ENCODE peak calls at places on chromosomes 5 and 9, in ten cellular contexts. P, S, L, T, X, W, O, V, Q and Y are unnamed samples. For H3K4me1, the result is how much of the 10 kb centered on the place peaks cover.

GRCh38 chr9:79581794-79582193 is 10.0 kb downstream of the TLE4 start:
- DNase-seq in P (no peak), S (peak), L (no peak), T (no peak), X (no peak), W (peak), O (peak), V (no peak), Q (no peak), Y (no peak)

GRCh38 chr9:127300886-127301447 is 36.4 kb downstream of the GARNL3 start:
- DNase-seq in P (no peak), S (no peak), L (no peak), T (no peak), X (no peak), W (no peak), O (no peak), V (no peak), Q (no peak), Y (no peak)

GRCh38 chr9:72982161-72982799 is 29.4 kb upstream of the ALDH1A1 start:
- DNase-seq in P (no peak), S (peak), L (no peak), T (no peak), X (no peak), W (no peak), O (peak), V (no peak), Q (no peak), Y (no peak)

GRCh38 chr5:39876146-39876545 is 451.4 kb upstream of the DAB2 start:
- DNase-seq in P (no peak), S (no peak), L (no peak), T (no peak), X (no peak), W (no peak), O (peak), V (no peak), Q (no peak), Y (no peak)

GRCh38 chr9:13800776-13801175 is 513.2 kb downstream of the NFIB start:
- DNase-seq in P (no peak), S (no peak), L (no peak), T (no peak), X (no peak), W (no peak), O (no peak), V (no peak), Q (no peak), Y (no peak)

GRCh38 chr5:79847561-79847960 is 143.5 kb downstream of the MTX3 start:
- DNase-seq in P (no peak), S (no peak), L (no peak), T (no peak), X (no peak), W (no peak), O (no peak), V (no peak), Q (no peak), Y (no peak)

GRCh38 chr5:72133212-72133990 is 26.1 kb downstream of the MAP1B start:
- DNase-seq in P (no peak), S (no peak), L (no peak), T (no peak), X (no peak), W (no peak), O (peak), V (no peak), Q (no peak), Y (no peak)

GRCh38 chr9:104872959-104873850 is 54.8 kb downstream of the ABCA1 start:
- DNase-seq in P (no peak), S (peak), L (peak), T (no peak), X (peak), W (peak), O (peak), V (peak), Q (no peak), Y (peak)

GRCh38 chr5:7991125-7991821 is 122.3 kb downstream of the MTRR start:
- DNase-seq in P (no peak), S (no peak), L (no peak), T (no peak), X (no peak), W (no peak), O (no peak), V (no peak), Q (no peak), Y (no peak)

GRCh38 chr9:127128341-127129072 is 6.1 kb upstream of the ANGPTL2 start:
- DNase-seq in P (peak), S (peak), L (peak), T (no peak), X (peak), W (no peak), O (peak), V (peak), Q (no peak), Y (peak)

GRCh38 chr5:14008819-14009311 is 64.4 kb upstream of the DNAH5 start:
- DNase-seq in P (no peak), S (peak), L (no peak), T (peak), X (no peak), W (peak), O (no peak), V (no peak), Q (no peak), Y (no peak)

GRCh38 chr9:14106699-14107098 is 207.2 kb downstream of the NFIB start:
- DNase-seq in P (no peak), S (no peak), L (no peak), T (no peak), X (no peak), W (no peak), O (no peak), V (no peak), Q (no peak), Y (no peak)

GRCh38 chr9:76608562-76609254 is 149.7 kb downstream of the GCNT1 start:
- DNase-seq in P (no peak), S (no peak), L (no peak), T (no peak), X (no peak), W (no peak), O (no peak), V (no peak), Q (no peak), Y (no peak)

GRCh38 chr9:119667163-119667562 is 297.9 kb upstream of the BRINP1 start:
- DNase-seq in P (no peak), S (no peak), L (no peak), T (no peak), X (no peak), W (no peak), O (no peak), V (no peak), Q (no peak), Y (no peak)

GRCh38 chr9:68522954-68523353 is 17.7 kb downstream of the TMEM252 start:
- DNase-seq in P (no peak), S (no peak), L (no peak), T (no peak), X (no peak), W (no peak), O (no peak), V (no peak), Q (no peak), Y (no peak)

GRCh38 chr5:66708368-66708767 is 112.2 kb downstream of the MAST4 start:
- DNase-seq in P (no peak), S (no peak), L (no peak), T (no peak), X (no peak), W (no peak), O (no peak), V (no peak), Q (no peak), Y (no peak)

GRCh38 chr9:37010180-37010579 is 23.9 kb downstream of the PAX5 start:
- DNase-seq in P (no peak), S (no peak), L (no peak), T (no peak), X (no peak), W (no peak), O (no peak), V (no peak), Q (no peak), Y (no peak)

GRCh38 chr9:129839324-129840023 is 4.2 kb downstream of the USP20 start:
- DNase-seq in P (no peak), S (no peak), L (no peak), T (no peak), X (no peak), W (no peak), O (peak), V (no peak), Q (no peak), Y (no peak)

GRCh38 chr5:72648511-72648910 is 141.3 kb upstream of the ZNF366 start:
- DNase-seq in P (no peak), S (no peak), L (peak), T (no peak), X (no peak), W (no peak), O (peak), V (no peak), Q (no peak), Y (no peak)

GRCh38 chr9:84557751-84558150 is 111.8 kb upstream of the NTRK2 start:
- DNase-seq in P (no peak), S (no peak), L (no peak), T (no peak), X (no peak), W (no peak), O (no peak), V (no peak), Q (no peak), Y (no peak)

GRCh38 chr9:131645078-131645776 is 94.6 kb downstream of the RAPGEF1 start:
- DNase-seq in P (no peak), S (no peak), L (no peak), T (no peak), X (no peak), W (no peak), O (peak), V (no peak), Q (no peak), Y (no peak)

DNA sequence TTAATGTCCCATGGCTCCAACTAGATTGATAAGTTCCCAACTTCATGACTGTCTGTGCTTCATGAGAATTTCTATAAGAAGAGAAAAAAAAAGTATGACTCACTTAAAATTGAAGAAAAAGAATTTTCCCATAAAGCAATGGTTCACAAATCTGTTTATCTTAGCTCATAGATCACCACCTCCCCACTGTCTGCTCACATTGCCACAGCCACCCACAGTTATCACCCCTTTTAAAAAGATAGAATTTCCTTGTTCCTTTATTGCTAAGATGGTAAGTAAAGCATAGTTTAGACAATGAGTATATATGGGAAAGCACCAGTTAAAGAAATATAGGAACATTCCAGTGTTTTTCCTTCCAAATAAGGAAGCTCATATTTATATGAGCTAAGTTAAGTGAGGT is 67.1 kb downstream of the ALDH7A1 start:
- DNase-seq in P (no peak), S (peak), L (no peak), T (no peak), X (no peak), W (no peak), O (peak), V (no peak), Q (no peak), Y (no peak)
- H3K4me3 ChIP-seq in P (no peak), S (no peak), L (no peak), T (no peak), X (no peak), W (no peak), O (no peak), V (no peak), Q (no peak), Y (no peak)

GRCh38 chr9:114179516-114179915 is 24.2 kb downstream of the COL27A1 start:
- DNase-seq in P (no peak), S (no peak), L (no peak), T (no peak), X (no peak), W (no peak), O (no peak), V (no peak), Q (no peak), Y (no peak)
- H3K27ac ChIP-seq in P (no peak), S (no peak), L (peak), T (peak), X (peak), W (no peak), O (no peak), V (peak), Q (no peak), Y (peak)

DNA sequence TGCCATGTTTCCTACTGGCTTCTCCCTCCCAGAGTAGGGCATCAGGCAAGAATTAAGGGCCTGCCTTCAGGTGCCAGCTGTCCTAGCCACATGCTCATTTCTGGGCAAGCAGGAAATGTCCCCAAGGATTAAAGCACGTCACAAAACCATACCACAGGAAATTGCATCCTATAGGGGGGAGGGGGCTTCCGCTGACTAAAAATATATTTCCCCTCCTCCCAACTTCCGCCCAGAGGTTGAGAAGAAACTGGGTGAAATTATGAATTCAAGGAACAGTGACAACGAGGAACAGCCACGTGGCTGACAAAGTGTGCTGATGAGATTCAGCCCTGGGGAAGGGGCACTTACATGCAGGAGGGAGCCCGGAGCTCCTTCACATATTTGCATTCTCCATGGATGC is 4.1 kb downstream of the HBEGF start:
- DNase-seq in P (no peak), S (no peak), L (no peak), T (no peak), X (peak), W (no peak), O (no peak), V (no peak), Q (no peak), Y (no peak)
- H3K4me1 ChIP-seq in P (under half), S (under half), L (half or more), T (half or more), X (under half), W (under half), O (under half), V (under half), Q (under half), Y (half or more)

DNA sequence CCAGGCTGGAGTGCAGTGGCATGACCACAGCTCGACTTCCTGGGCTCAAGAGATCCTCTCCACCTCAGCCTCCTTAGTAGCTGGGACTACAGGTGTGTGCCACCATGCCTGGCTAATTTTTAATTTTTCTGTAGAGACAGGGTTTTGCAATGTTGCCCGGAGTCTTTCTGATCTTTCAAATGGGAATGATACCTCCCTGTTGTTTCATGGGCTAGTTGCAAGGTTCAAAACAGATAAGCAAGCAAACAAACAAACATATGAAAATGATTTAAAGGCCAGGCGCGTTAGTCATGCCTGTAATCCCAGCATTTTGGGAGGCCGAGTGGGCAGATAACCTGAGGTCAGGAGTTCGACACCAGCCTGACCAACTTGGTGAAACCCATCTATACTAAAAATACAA is 45.3 kb upstream of the PLPP1 start:
- DNase-seq in P (no peak), S (no peak), L (no peak), T (no peak), X (no peak), W (peak), O (no peak), V (no peak), Q (no peak), Y (no peak)
- H3K4me3 ChIP-seq in P (no peak), S (no peak), L (no peak), T (no peak), X (no peak), W (no peak), O (no peak), V (no peak), Q (no peak), Y (no peak)

GRCh38 chr9:88642333-88642732 is 107.4 kb downstream of the NXNL2 start:
- DNase-seq in P (no peak), S (no peak), L (no peak), T (no peak), X (no peak), W (no peak), O (no peak), V (no peak), Q (no peak), Y (no peak)
- H3K27ac ChIP-seq in P (no peak), S (no peak), L (no peak), T (no peak), X (no peak), W (no peak), O (no peak), V (no peak), Q (no peak), Y (no peak)

GRCh38 chr5:142446960-142447279 is 122.1 kb upstream of the SPRY4 start:
- DNase-seq in P (no peak), S (no peak), L (no peak), T (no peak), X (no peak), W (no peak), O (no peak), V (no peak), Q (no peak), Y (no peak)

GRCh38 chr5:142446131-142446959 is 121.5 kb upstream of the SPRY4 start:
- DNase-seq in P (no peak), S (peak), L (no peak), T (no peak), X (no peak), W (peak), O (peak), V (no peak), Q (no peak), Y (no peak)

GRCh38 chr5:142450419-142450818 is 125.6 kb upstream of the SPRY4 start:
- DNase-seq in P (no peak), S (no peak), L (no peak), T (no peak), X (no peak), W (no peak), O (no peak), V (no peak), Q (no peak), Y (no peak)

GRCh38 chr5:142445266-142445665 is 120.4 kb upstream of the SPRY4 start:
- DNase-seq in P (no peak), S (no peak), L (no peak), T (no peak), X (no peak), W (no peak), O (peak), V (no peak), Q (no peak), Y (no peak)

DNA sequence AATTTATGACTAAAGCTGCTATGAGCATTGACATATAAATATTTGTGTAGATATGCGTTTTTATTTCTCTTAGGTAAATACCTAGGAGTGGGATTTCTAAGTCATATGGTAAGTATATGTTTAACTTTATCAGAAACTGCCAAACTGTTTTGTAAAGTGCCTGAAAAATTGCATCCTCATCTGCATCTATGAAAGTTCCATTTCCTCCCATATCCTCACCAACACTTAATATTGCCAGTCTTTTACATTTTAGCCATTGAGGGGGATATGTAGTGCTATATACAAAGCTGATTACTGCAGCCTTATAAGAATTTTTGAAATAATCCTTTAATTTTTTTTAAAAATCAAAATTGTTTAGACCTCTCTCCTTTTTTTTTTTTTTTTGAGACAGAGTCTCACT is 123.1 kb upstream of the SPRY4 start:
- DNase-seq in P (no peak), S (no peak), L (no peak), T (no peak), X (no peak), W (no peak), O (no peak), V (no peak), Q (no peak), Y (no peak)
- H3K4me1 ChIP-seq in P (under half), S (under half), L (under half), T (under half), X (under half), W (under half), O (under half), V (under half), Q (under half), Y (under half)

DNA sequence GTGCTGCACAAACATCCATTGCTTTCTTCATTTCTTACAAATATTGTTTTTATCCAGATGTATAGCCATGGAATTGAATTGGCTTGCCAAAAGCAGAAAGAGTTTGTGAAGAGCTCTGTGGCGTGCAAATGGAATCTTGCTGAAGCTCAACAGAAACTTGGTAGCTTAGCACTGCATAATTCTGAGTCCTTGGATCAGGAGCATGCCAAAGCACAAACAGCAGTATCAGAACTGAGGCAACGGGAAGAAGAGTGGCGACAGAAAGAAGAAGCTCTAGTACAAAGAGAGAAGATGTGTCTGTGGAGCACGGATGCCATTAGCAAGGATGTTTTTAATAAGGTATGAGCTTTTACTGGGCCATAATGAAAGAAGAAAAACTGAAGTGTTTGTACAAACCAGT is 5.5 kb downstream of the CDC37L1 start:
- DNase-seq in P (no peak), S (no peak), L (no peak), T (no peak), X (no peak), W (no peak), O (no peak), V (no peak), Q (no peak), Y (no peak)
- H3K4me3 ChIP-seq in P (no peak), S (no peak), L (no peak), T (no peak), X (no peak), W (no peak), O (no peak), V (no peak), Q (no peak), Y (no peak)